ENCODE peak calls at places on chromosomes 7 and 10, in seven cellular contexts. M is substantia nigra; Z is glutamatergic neuron; X is NCI-H1930; V is stimulated activated CD4-positive, alpha-beta T cell treated with anti-CD3 and anti-CD28 coated beads, Interleukin-15, amount 100 ng/mL, for 1 hour; I is activated naive CD4-positive, alpha-beta T cell; O is activated naive CD8-positive, alpha-beta T cell treated with anti-CD3 and anti-CD28 coated beads, Interleukin-2, amount 50 U/mL, for 24 hours. E is an unnamed sample.

GRCh38 chr10:89535185-89536012 is at the start of gene SLC16A12:
- DNase-seq in V (no peak), Z (peak), I (no peak), O (no peak), M (no peak), X (no peak), E (no peak)

GRCh38 chr7:94129443-94130140 is 125.4 kb upstream of the BET1 start:
- DNase-seq in O (no peak), X (no peak), I (no peak), M (no peak), V (no peak), Z (no peak), E (no peak)

GRCh38 chr10:67606572-67606971 is 89.4 kb downstream of the CTNNA3 start:
- DNase-seq in I (no peak), M (no peak), Z (no peak), O (no peak), V (no peak), X (no peak), E (no peak)

GRCh38 chr10:8013011-8013410 is 41.5 kb upstream of the GATA3 start:
- DNase-seq in V (no peak), I (no peak), Z (no peak), M (no peak), X (no peak), O (no peak), E (no peak)

GRCh38 chr7:97167749-97168148 is 50.3 kb downstream of the SDHAF3 start:
- DNase-seq in V (no peak), M (no peak), O (no peak), I (no peak), X (no peak), Z (no peak), E (no peak)

GRCh38 chr10:131997366-131998049 is 15.8 kb upstream of the BNIP3 start:
- DNase-seq in Z (no peak), I (no peak), M (no peak), V (no peak), X (no peak), O (no peak), E (no peak)

GRCh38 chr10:62885656-62886461 is 69.7 kb upstream of the EGR2 start:
- DNase-seq in V (no peak), X (no peak), Z (no peak), M (no peak), I (no peak), O (no peak), E (no peak)

GRCh38 chr7:19772323-19772722 is 1.1 kb downstream of the TMEM196 start:
- DNase-seq in X (no peak), Z (peak), M (no peak), I (no peak), V (no peak), O (no peak), E (no peak)

GRCh38 chr7:49803812-49804211 is 30.4 kb downstream of the VWC2 start:
- DNase-seq in I (no peak), M (no peak), O (no peak), V (no peak), X (no peak), Z (no peak), E (no peak)

GRCh38 chr7:29193316-29194205 is 1.0 kb upstream of the CHN2 start:
- DNase-seq in V (no peak), Z (no peak), I (no peak), O (no peak), M (peak), X (no peak), E (no peak)

GRCh38 chr10:29470355-29470705 is 164.4 kb downstream of the SVIL start:
- DNase-seq in O (peak), X (no peak), V (no peak), I (no peak), M (no peak), Z (peak), E (no peak)

GRCh38 chr7:138164804-138165203 is 88.5 kb downstream of the AKR1D1 start:
- DNase-seq in V (no peak), I (no peak), M (no peak), Z (no peak), X (no peak), O (no peak), E (no peak)

GRCh38 chr7:151238190-151238810 is 6.0 kb downstream of the CHPF2 start:
- DNase-seq in V (no peak), O (no peak), I (no peak), Z (no peak), M (no peak), X (no peak), E (no peak)

GRCh38 chr10:89301721-89302445 is at the start of gene IFIT2:
- DNase-seq in Z (no peak), M (peak), X (no peak), V (no peak), O (no peak), I (no peak), E (no peak)